ENCODE peak calls at places on chromosomes 2 and 18, in nine cellular contexts. One of them, this sample, is unnamed.

GRCh38 chr2:212732860-212733259 is 194.3 kb upstream of the ERBB4 start:
- DNase-seq in dermis blood vessel endothelial cell: no peak
- DNase-seq in NCI-H446 treated with DMSO at 0.1 percent for 48 hours: no peak
- DNase-seq in fibroblast of lung: no peak
- DNase-seq in stimulated activated CD4-positive, alpha-beta T cell treated with anti-CD3 and anti-CD28 coated beads, Interleukin-15, amount 100 ng/mL, for 24 hours: no peak
- DNase-seq in RWPE2: no peak
- DNase-seq in occipital lobe: no peak
- DNase-seq in T-helper 22 cell: no peak
- DNase-seq in cerebellum: no peak
- DNase-seq in this sample: no peak

GRCh38 chr2:182972548-182972942 is 65.7 kb downstream of the NCKAP1 start:
- DNase-seq in dermis blood vessel endothelial cell: no peak
- DNase-seq in NCI-H446 treated with DMSO at 0.1 percent for 48 hours: no peak
- DNase-seq in fibroblast of lung: no peak
- DNase-seq in stimulated activated CD4-positive, alpha-beta T cell treated with anti-CD3 and anti-CD28 coated beads, Interleukin-15, amount 100 ng/mL, for 24 hours: no peak
- DNase-seq in RWPE2: no peak
- DNase-seq in occipital lobe: no peak
- DNase-seq in T-helper 22 cell: no peak
- DNase-seq in cerebellum: no peak
- DNase-seq in this sample: no peak

GRCh38 chr18:46706968-46707367 is 49.9 kb downstream of the ST8SIA5 start:
- DNase-seq in dermis blood vessel endothelial cell: no peak
- DNase-seq in NCI-H446 treated with DMSO at 0.1 percent for 48 hours: no peak
- DNase-seq in fibroblast of lung: peak; percentile 50
- DNase-seq in stimulated activated CD4-positive, alpha-beta T cell treated with anti-CD3 and anti-CD28 coated beads, Interleukin-15, amount 100 ng/mL, for 24 hours: no peak
- DNase-seq in RWPE2: no peak
- DNase-seq in occipital lobe: no peak
- DNase-seq in T-helper 22 cell: no peak
- DNase-seq in cerebellum: no peak
- DNase-seq in this sample: no peak

GRCh38 chr2:76160683-76161082 is 450.0 kb upstream of the GCFC2 start:
- DNase-seq in dermis blood vessel endothelial cell: no peak
- DNase-seq in NCI-H446 treated with DMSO at 0.1 percent for 48 hours: no peak
- DNase-seq in fibroblast of lung: no peak
- DNase-seq in stimulated activated CD4-positive, alpha-beta T cell treated with anti-CD3 and anti-CD28 coated beads, Interleukin-15, amount 100 ng/mL, for 24 hours: no peak
- DNase-seq in RWPE2: no peak
- DNase-seq in occipital lobe: no peak
- DNase-seq in T-helper 22 cell: no peak
- DNase-seq in cerebellum: no peak
- DNase-seq in this sample: no peak

GRCh38 chr2:47003641-47004427 is 88.2 kb upstream of the MCFD2 start:
- DNase-seq in dermis blood vessel endothelial cell: peak; percentile 12
- DNase-seq in NCI-H446 treated with DMSO at 0.1 percent for 48 hours: no peak
- DNase-seq in fibroblast of lung: peak; percentile 26
- DNase-seq in stimulated activated CD4-positive, alpha-beta T cell treated with anti-CD3 and anti-CD28 coated beads, Interleukin-15, amount 100 ng/mL, for 24 hours: no peak
- DNase-seq in RWPE2: no peak
- DNase-seq in occipital lobe: no peak
- DNase-seq in T-helper 22 cell: no peak
- DNase-seq in cerebellum: no peak
- DNase-seq in this sample: no peak

GRCh38 chr18:35038881-35039491 is 2.2 kb upstream of the MAPRE2 start:
- DNase-seq in dermis blood vessel endothelial cell: peak; percentile 63
- DNase-seq in NCI-H446 treated with DMSO at 0.1 percent for 48 hours: no peak
- DNase-seq in fibroblast of lung: no peak
- DNase-seq in stimulated activated CD4-positive, alpha-beta T cell treated with anti-CD3 and anti-CD28 coated beads, Interleukin-15, amount 100 ng/mL, for 24 hours: no peak
- DNase-seq in RWPE2: no peak
- DNase-seq in occipital lobe: no peak
- DNase-seq in T-helper 22 cell: no peak
- DNase-seq in cerebellum: no peak
- DNase-seq in this sample: no peak

GRCh38 chr2:80624062-80624461 is 319.5 kb upstream of the LRRTM1 start:
- DNase-seq in dermis blood vessel endothelial cell: no peak
- DNase-seq in NCI-H446 treated with DMSO at 0.1 percent for 48 hours: no peak
- DNase-seq in fibroblast of lung: no peak
- DNase-seq in stimulated activated CD4-positive, alpha-beta T cell treated with anti-CD3 and anti-CD28 coated beads, Interleukin-15, amount 100 ng/mL, for 24 hours: no peak
- DNase-seq in RWPE2: no peak
- DNase-seq in occipital lobe: no peak
- DNase-seq in T-helper 22 cell: no peak
- DNase-seq in cerebellum: no peak
- DNase-seq in this sample: no peak

GRCh38 chr18:8605974-8606373 is 3.3 kb upstream of the RAB12 start:
- DNase-seq in dermis blood vessel endothelial cell: no peak
- DNase-seq in NCI-H446 treated with DMSO at 0.1 percent for 48 hours: no peak
- DNase-seq in fibroblast of lung: no peak
- DNase-seq in stimulated activated CD4-positive, alpha-beta T cell treated with anti-CD3 and anti-CD28 coated beads, Interleukin-15, amount 100 ng/mL, for 24 hours: no peak
- DNase-seq in RWPE2: no peak
- DNase-seq in occipital lobe: no peak
- DNase-seq in T-helper 22 cell: no peak
- DNase-seq in cerebellum: no peak
- DNase-seq in this sample: no peak

GRCh38 chr18:55593888-55594287 is 5.9 kb upstream of the TCF4 start:
- DNase-seq in dermis blood vessel endothelial cell: no peak
- DNase-seq in NCI-H446 treated with DMSO at 0.1 percent for 48 hours: no peak
- DNase-seq in fibroblast of lung: peak; percentile 36
- DNase-seq in stimulated activated CD4-positive, alpha-beta T cell treated with anti-CD3 and anti-CD28 coated beads, Interleukin-15, amount 100 ng/mL, for 24 hours: no peak
- DNase-seq in RWPE2: no peak
- DNase-seq in occipital lobe: no peak
- DNase-seq in T-helper 22 cell: no peak
- DNase-seq in cerebellum: no peak
- DNase-seq in this sample: no peak

GRCh38 chr2:99662761-99663341 is 173.0 kb upstream of the REV1 start:
- DNase-seq in dermis blood vessel endothelial cell: no peak
- DNase-seq in NCI-H446 treated with DMSO at 0.1 percent for 48 hours: peak; percentile 98
- DNase-seq in fibroblast of lung: peak; percentile 100
- DNase-seq in stimulated activated CD4-positive, alpha-beta T cell treated with anti-CD3 and anti-CD28 coated beads, Interleukin-15, amount 100 ng/mL, for 24 hours: no peak
- DNase-seq in RWPE2: no peak
- DNase-seq in occipital lobe: no peak
- DNase-seq in T-helper 22 cell: no peak
- DNase-seq in cerebellum: peak; percentile 61
- DNase-seq in this sample: no peak

GRCh38 chr2:62410015-62410453 is 96.0 kb downstream of the TMEM17 start:
- DNase-seq in dermis blood vessel endothelial cell: no peak
- DNase-seq in NCI-H446 treated with DMSO at 0.1 percent for 48 hours: no peak
- DNase-seq in fibroblast of lung: no peak
- DNase-seq in stimulated activated CD4-positive, alpha-beta T cell treated with anti-CD3 and anti-CD28 coated beads, Interleukin-15, amount 100 ng/mL, for 24 hours: no peak
- DNase-seq in RWPE2: no peak
- DNase-seq in occipital lobe: no peak
- DNase-seq in T-helper 22 cell: no peak
- DNase-seq in cerebellum: no peak
- DNase-seq in this sample: no peak

GRCh38 chr2:215749092-215749957 is 264.0 kb downstream of the MREG start:
- DNase-seq in dermis blood vessel endothelial cell: no peak
- DNase-seq in NCI-H446 treated with DMSO at 0.1 percent for 48 hours: no peak
- DNase-seq in fibroblast of lung: peak; percentile 35
- DNase-seq in stimulated activated CD4-positive, alpha-beta T cell treated with anti-CD3 and anti-CD28 coated beads, Interleukin-15, amount 100 ng/mL, for 24 hours: no peak
- DNase-seq in RWPE2: no peak
- DNase-seq in occipital lobe: no peak
- DNase-seq in T-helper 22 cell: no peak
- DNase-seq in cerebellum: no peak
- DNase-seq in this sample: no peak

GRCh38 chr2:88265352-88265960 is 95.3 kb downstream of the THNSL2 start:
- DNase-seq in dermis blood vessel endothelial cell: peak; percentile 21
- DNase-seq in NCI-H446 treated with DMSO at 0.1 percent for 48 hours: no peak
- DNase-seq in fibroblast of lung: peak; percentile 0
- DNase-seq in stimulated activated CD4-positive, alpha-beta T cell treated with anti-CD3 and anti-CD28 coated beads, Interleukin-15, amount 100 ng/mL, for 24 hours: peak; percentile 23
- DNase-seq in RWPE2: no peak
- DNase-seq in occipital lobe: peak; percentile 16
- DNase-seq in T-helper 22 cell: no peak
- DNase-seq in cerebellum: no peak
- DNase-seq in this sample: no peak

GRCh38 chr2:36088716-36089328 is 266.8 kb upstream of the CRIM1 start:
- DNase-seq in dermis blood vessel endothelial cell: no peak
- DNase-seq in NCI-H446 treated with DMSO at 0.1 percent for 48 hours: no peak
- DNase-seq in fibroblast of lung: no peak
- DNase-seq in stimulated activated CD4-positive, alpha-beta T cell treated with anti-CD3 and anti-CD28 coated beads, Interleukin-15, amount 100 ng/mL, for 24 hours: no peak
- DNase-seq in RWPE2: peak; percentile 35
- DNase-seq in occipital lobe: no peak
- DNase-seq in T-helper 22 cell: no peak
- DNase-seq in cerebellum: no peak
- DNase-seq in this sample: no peak

GRCh38 chr18:58792086-58792485 is 72.6 kb upstream of the ZNF532 start:
- DNase-seq in dermis blood vessel endothelial cell: no peak
- DNase-seq in NCI-H446 treated with DMSO at 0.1 percent for 48 hours: no peak
- DNase-seq in fibroblast of lung: no peak
- DNase-seq in stimulated activated CD4-positive, alpha-beta T cell treated with anti-CD3 and anti-CD28 coated beads, Interleukin-15, amount 100 ng/mL, for 24 hours: no peak
- DNase-seq in RWPE2: no peak
- DNase-seq in occipital lobe: no peak
- DNase-seq in T-helper 22 cell: no peak
- DNase-seq in cerebellum: no peak
- DNase-seq in this sample: no peak

GRCh38 chr2:240916571-240917008 is 10.5 kb downstream of the CROCC2 start:
- DNase-seq in dermis blood vessel endothelial cell: peak; percentile 19
- DNase-seq in NCI-H446 treated with DMSO at 0.1 percent for 48 hours: no peak
- DNase-seq in fibroblast of lung: peak; percentile 83
- DNase-seq in stimulated activated CD4-positive, alpha-beta T cell treated with anti-CD3 and anti-CD28 coated beads, Interleukin-15, amount 100 ng/mL, for 24 hours: no peak
- DNase-seq in RWPE2: peak; percentile 39
- DNase-seq in occipital lobe: no peak
- DNase-seq in T-helper 22 cell: no peak
- DNase-seq in cerebellum: no peak
- DNase-seq in this sample: no peak

GRCh38 chr2:220787251-220787650 is 784.9 kb downstream of the EPHA4 start:
- DNase-seq in dermis blood vessel endothelial cell: no peak
- DNase-seq in NCI-H446 treated with DMSO at 0.1 percent for 48 hours: no peak
- DNase-seq in fibroblast of lung: peak; percentile 61
- DNase-seq in stimulated activated CD4-positive, alpha-beta T cell treated with anti-CD3 and anti-CD28 coated beads, Interleukin-15, amount 100 ng/mL, for 24 hours: no peak
- DNase-seq in RWPE2: no peak
- DNase-seq in occipital lobe: no peak
- DNase-seq in T-helper 22 cell: no peak
- DNase-seq in cerebellum: no peak
- DNase-seq in this sample: no peak

GRCh38 chr18:8177330-8178016 is 431.8 kb upstream of the RAB12 start:
- DNase-seq in dermis blood vessel endothelial cell: peak; percentile 34
- DNase-seq in NCI-H446 treated with DMSO at 0.1 percent for 48 hours: no peak
- DNase-seq in fibroblast of lung: peak; percentile 76
- DNase-seq in stimulated activated CD4-positive, alpha-beta T cell treated with anti-CD3 and anti-CD28 coated beads, Interleukin-15, amount 100 ng/mL, for 24 hours: no peak
- DNase-seq in RWPE2: no peak
- DNase-seq in occipital lobe: no peak
- DNase-seq in T-helper 22 cell: no peak
- DNase-seq in cerebellum: no peak
- DNase-seq in this sample: no peak

GRCh38 chr2:230961091-230961491 is 34.8 kb upstream of the SPATA3 start:
- DNase-seq in dermis blood vessel endothelial cell: no peak
- DNase-seq in NCI-H446 treated with DMSO at 0.1 percent for 48 hours: no peak
- DNase-seq in fibroblast of lung: peak; percentile 78
- DNase-seq in stimulated activated CD4-positive, alpha-beta T cell treated with anti-CD3 and anti-CD28 coated beads, Interleukin-15, amount 100 ng/mL, for 24 hours: no peak
- DNase-seq in RWPE2: no peak
- DNase-seq in occipital lobe: no peak
- DNase-seq in T-helper 22 cell: no peak
- DNase-seq in cerebellum: no peak
- DNase-seq in this sample: no peak

GRCh38 chr2:176269319-176270099 is at the start of gene MTX2:
- DNase-seq in dermis blood vessel endothelial cell: peak; percentile 81
- DNase-seq in NCI-H446 treated with DMSO at 0.1 percent for 48 hours: peak; percentile 57
- DNase-seq in fibroblast of lung: peak; percentile 73
- DNase-seq in stimulated activated CD4-positive, alpha-beta T cell treated with anti-CD3 and anti-CD28 coated beads, Interleukin-15, amount 100 ng/mL, for 24 hours: peak; percentile 84
- DNase-seq in RWPE2: peak; percentile 66
- DNase-seq in occipital lobe: peak; percentile 75
- DNase-seq in T-helper 22 cell: peak; percentile 27
- DNase-seq in cerebellum: peak; percentile 75
- DNase-seq in this sample: no peak

GRCh38 chr2:1049691-1050090 is 99.0 kb downstream of the SNTG2 start:
- DNase-seq in dermis blood vessel endothelial cell: no peak
- DNase-seq in NCI-H446 treated with DMSO at 0.1 percent for 48 hours: no peak
- DNase-seq in fibroblast of lung: peak; percentile 47
- DNase-seq in stimulated activated CD4-positive, alpha-beta T cell treated with anti-CD3 and anti-CD28 coated beads, Interleukin-15, amount 100 ng/mL, for 24 hours: no peak
- DNase-seq in RWPE2: no peak
- DNase-seq in occipital lobe: no peak
- DNase-seq in T-helper 22 cell: no peak
- DNase-seq in cerebellum: no peak
- DNase-seq in this sample: no peak

GRCh38 chr2:118320640-118321039 is 232.4 kb downstream of the INSIG2 start:
- DNase-seq in dermis blood vessel endothelial cell: no peak
- DNase-seq in NCI-H446 treated with DMSO at 0.1 percent for 48 hours: no peak
- DNase-seq in fibroblast of lung: no peak
- DNase-seq in stimulated activated CD4-positive, alpha-beta T cell treated with anti-CD3 and anti-CD28 coated beads, Interleukin-15, amount 100 ng/mL, for 24 hours: no peak
- DNase-seq in RWPE2: no peak
- DNase-seq in occipital lobe: no peak
- DNase-seq in T-helper 22 cell: no peak
- DNase-seq in cerebellum: no peak
- DNase-seq in this sample: no peak

GRCh38 chr2:212135739-212136138 is 402.9 kb downstream of the ERBB4 start:
- DNase-seq in dermis blood vessel endothelial cell: peak; percentile 11
- DNase-seq in NCI-H446 treated with DMSO at 0.1 percent for 48 hours: peak; percentile 99
- DNase-seq in fibroblast of lung: peak; percentile 28
- DNase-seq in stimulated activated CD4-positive, alpha-beta T cell treated with anti-CD3 and anti-CD28 coated beads, Interleukin-15, amount 100 ng/mL, for 24 hours: no peak
- DNase-seq in RWPE2: no peak
- DNase-seq in occipital lobe: no peak
- DNase-seq in T-helper 22 cell: no peak
- DNase-seq in cerebellum: peak; percentile 77
- DNase-seq in this sample: peak; percentile 86

GRCh38 chr2:241777686-241778627 is 1.3 kb downstream of the GAL3ST2 start:
- DNase-seq in dermis blood vessel endothelial cell: no peak
- DNase-seq in NCI-H446 treated with DMSO at 0.1 percent for 48 hours: no peak
- DNase-seq in fibroblast of lung: no peak
- DNase-seq in stimulated activated CD4-positive, alpha-beta T cell treated with anti-CD3 and anti-CD28 coated beads, Interleukin-15, amount 100 ng/mL, for 24 hours: no peak
- DNase-seq in RWPE2: no peak
- DNase-seq in occipital lobe: no peak
- DNase-seq in T-helper 22 cell: no peak
- DNase-seq in cerebellum: no peak
- DNase-seq in this sample: no peak

GRCh38 chr18:6044773-6045172 is 149.5 kb upstream of the TMEM200C start:
- DNase-seq in dermis blood vessel endothelial cell: no peak
- DNase-seq in NCI-H446 treated with DMSO at 0.1 percent for 48 hours: no peak
- DNase-seq in fibroblast of lung: no peak
- DNase-seq in stimulated activated CD4-positive, alpha-beta T cell treated with anti-CD3 and anti-CD28 coated beads, Interleukin-15, amount 100 ng/mL, for 24 hours: no peak
- DNase-seq in RWPE2: no peak
- DNase-seq in occipital lobe: no peak
- DNase-seq in T-helper 22 cell: no peak
- DNase-seq in cerebellum: no peak
- DNase-seq in this sample: no peak

GRCh38 chr2:239026711-239027430 is 179.0 kb downstream of the TWIST2 start:
- DNase-seq in dermis blood vessel endothelial cell: no peak
- DNase-seq in NCI-H446 treated with DMSO at 0.1 percent for 48 hours: no peak
- DNase-seq in fibroblast of lung: no peak
- DNase-seq in stimulated activated CD4-positive, alpha-beta T cell treated with anti-CD3 and anti-CD28 coated beads, Interleukin-15, amount 100 ng/mL, for 24 hours: no peak
- DNase-seq in RWPE2: peak; percentile 42
- DNase-seq in occipital lobe: no peak
- DNase-seq in T-helper 22 cell: no peak
- DNase-seq in cerebellum: no peak
- DNase-seq in this sample: no peak

This sample was measured in cerebellar nuclear complex.